ENCODE peak calls at places on chromosomes 11 and 22, in six cellular contexts. One of them, this sample, is unnamed.

GRCh38 chr11:30381879-30382278 is 59.0 kb downstream of the ARL14EP start:
- DNase-seq in Right ventricle myocardium superior: no peak
- DNase-seq in RWPE1: no peak
- DNase-seq in T-cell: no peak
- DNase-seq in neuronal stem cell: no peak
- DNase-seq in stimulated activated CD4-positive, alpha-beta T cell treated with anti-CD3 and anti-CD28 coated beads, Interleukin-4, amount 100 ng/mL, for 48 hours: no peak
- DNase-seq in this sample: no peak

GRCh38 chr11:79547256-79547655 is 106.4 kb upstream of the TENM4 start:
- DNase-seq in Right ventricle myocardium superior: no peak
- DNase-seq in RWPE1: no peak
- DNase-seq in T-cell: no peak
- DNase-seq in neuronal stem cell: no peak
- DNase-seq in stimulated activated CD4-positive, alpha-beta T cell treated with anti-CD3 and anti-CD28 coated beads, Interleukin-4, amount 100 ng/mL, for 48 hours: no peak
- DNase-seq in this sample: no peak

GRCh38 chr11:59728913-59729312 is 15.3 kb upstream of the OR10V1 start:
- DNase-seq in Right ventricle myocardium superior: no peak
- DNase-seq in RWPE1: no peak
- DNase-seq in T-cell: no peak
- DNase-seq in neuronal stem cell: no peak
- DNase-seq in stimulated activated CD4-positive, alpha-beta T cell treated with anti-CD3 and anti-CD28 coated beads, Interleukin-4, amount 100 ng/mL, for 48 hours: no peak
- DNase-seq in this sample: no peak

GRCh38 chr11:61481806-61482205 is 26.7 kb upstream of the LRRC10B start:
- DNase-seq in Right ventricle myocardium superior: no peak
- DNase-seq in RWPE1: no peak
- DNase-seq in T-cell: no peak
- DNase-seq in neuronal stem cell: no peak
- DNase-seq in stimulated activated CD4-positive, alpha-beta T cell treated with anti-CD3 and anti-CD28 coated beads, Interleukin-4, amount 100 ng/mL, for 48 hours: no peak
- DNase-seq in this sample: no peak

GRCh38 chr11:101487775-101488174 is 96.0 kb downstream of the TRPC6 start:
- DNase-seq in Right ventricle myocardium superior: no peak
- DNase-seq in RWPE1: no peak
- DNase-seq in T-cell: no peak
- DNase-seq in neuronal stem cell: no peak
- DNase-seq in stimulated activated CD4-positive, alpha-beta T cell treated with anti-CD3 and anti-CD28 coated beads, Interleukin-4, amount 100 ng/mL, for 48 hours: no peak
- DNase-seq in this sample: no peak

GRCh38 chr11:1027483-1028290 is 8.8 kb downstream of the MUC6 start:
- DNase-seq in Right ventricle myocardium superior: no peak
- DNase-seq in RWPE1: no peak
- DNase-seq in T-cell: no peak
- DNase-seq in neuronal stem cell: no peak
- DNase-seq in stimulated activated CD4-positive, alpha-beta T cell treated with anti-CD3 and anti-CD28 coated beads, Interleukin-4, amount 100 ng/mL, for 48 hours: no peak
- DNase-seq in this sample: no peak

GRCh38 chr22:36744791-36745190 is 31.1 kb downstream of the IFT27 start:
- DNase-seq in Right ventricle myocardium superior: no peak
- DNase-seq in RWPE1: no peak
- DNase-seq in T-cell: no peak
- DNase-seq in neuronal stem cell: no peak
- DNase-seq in stimulated activated CD4-positive, alpha-beta T cell treated with anti-CD3 and anti-CD28 coated beads, Interleukin-4, amount 100 ng/mL, for 48 hours: no peak
- DNase-seq in this sample: no peak

GRCh38 chr11:74541466-74541865 is 47.9 kb upstream of the LIPT2 start:
- DNase-seq in Right ventricle myocardium superior: no peak
- DNase-seq in RWPE1: no peak
- DNase-seq in T-cell: no peak
- DNase-seq in neuronal stem cell: no peak
- DNase-seq in stimulated activated CD4-positive, alpha-beta T cell treated with anti-CD3 and anti-CD28 coated beads, Interleukin-4, amount 100 ng/mL, for 48 hours: no peak
- DNase-seq in this sample: no peak

GRCh38 chr11:47716692-47717091 is 1.5 kb upstream of the AGBL2 start:
- DNase-seq in Right ventricle myocardium superior: no peak
- DNase-seq in RWPE1: no peak
- DNase-seq in T-cell: no peak
- DNase-seq in neuronal stem cell: no peak
- DNase-seq in stimulated activated CD4-positive, alpha-beta T cell treated with anti-CD3 and anti-CD28 coated beads, Interleukin-4, amount 100 ng/mL, for 48 hours: no peak
- DNase-seq in this sample: no peak

GRCh38 chr11:23284626-23285025 is 424.4 kb upstream of the CCDC179 start:
- DNase-seq in Right ventricle myocardium superior: no peak
- DNase-seq in RWPE1: no peak
- DNase-seq in T-cell: no peak
- DNase-seq in neuronal stem cell: no peak
- DNase-seq in stimulated activated CD4-positive, alpha-beta T cell treated with anti-CD3 and anti-CD28 coated beads, Interleukin-4, amount 100 ng/mL, for 48 hours: no peak
- DNase-seq in this sample: no peak

This sample was measured in endothelial cell.